ENCODE peak calls at places on chromosomes 16 and 17, in seven cellular contexts. T, C, M, S, K, Q and U are unnamed samples.
A peak's percentile ranks its signal among the peaks of the same experiment; 100 is the strongest.

GRCh38 chr17:39739020-39739884 is 1.5 kb downstream of the GRB7 start:
- DNase-seq in T (peak; percentile 88), C (no peak), M (peak; percentile 89), S (no peak), K (peak; percentile 54), Q (no peak), U (peak; percentile 93)

GRCh38 chr17:30576326-30576861 is 99.2 kb downstream of the GOSR1 start:
- DNase-seq in T (no peak), C (no peak), M (no peak), S (no peak), K (peak; percentile 42), Q (no peak), U (no peak)

GRCh38 chr17:2058521-2059124 is 3.7 kb downstream of the HIC1 start:
- DNase-seq in T (peak; percentile 94), C (peak; percentile 69), M (no peak), S (peak; percentile 87), K (peak; percentile 73), Q (peak; percentile 86), U (no peak)

GRCh38 chr17:27233059-27233458 is 60.9 kb upstream of the WSB1 start:
- DNase-seq in T (no peak), C (no peak), M (no peak), S (no peak), K (no peak), Q (no peak), U (no peak)

GRCh38 chr16:19167710-19168172 is 299 bp upstream of the SYT17 start:
- DNase-seq in T (peak; percentile 84), C (no peak), M (peak; percentile 71), S (peak; percentile 64), K (peak; percentile 58), Q (peak; percentile 31), U (peak; percentile 20)

GRCh38 chr17:14048169-14048568 is 21.1 kb upstream of the COX10 start:
- DNase-seq in T (no peak), C (no peak), M (no peak), S (no peak), K (no peak), Q (no peak), U (no peak)

GRCh38 chr16:83095926-83096692 is 469.3 kb downstream of the CDH13 start:
- DNase-seq in T (no peak), C (no peak), M (no peak), S (no peak), K (no peak), Q (no peak), U (no peak)

GRCh38 chr17:38693700-38694329 is 11.3 kb upstream of the MLLT6 start:
- DNase-seq in T (no peak), C (peak; percentile 89), M (peak; percentile 43), S (peak; percentile 93), K (peak; percentile 95), Q (peak; percentile 96), U (peak; percentile 77)

GRCh38 chr17:787641-788221 is 5.6 kb downstream of the MRM3 start:
- DNase-seq in T (no peak), C (no peak), M (no peak), S (no peak), K (no peak), Q (no peak), U (no peak)

GRCh38 chr16:53631236-53631635 is 72.4 kb downstream of the RPGRIP1L start:
- DNase-seq in T (no peak), C (no peak), M (no peak), S (no peak), K (no peak), Q (no peak), U (no peak)

GRCh38 chr16:53629151-53629550 is 74.5 kb downstream of the RPGRIP1L start:
- DNase-seq in T (no peak), C (no peak), M (no peak), S (no peak), K (no peak), Q (no peak), U (no peak)

GRCh38 chr16:53626816-53627215 is 76.8 kb downstream of the RPGRIP1L start:
- DNase-seq in T (no peak), C (no peak), M (no peak), S (no peak), K (no peak), Q (no peak), U (no peak)

GRCh38 chr16:53632526-53632925 is 71.1 kb downstream of the RPGRIP1L start:
- DNase-seq in T (no peak), C (no peak), M (no peak), S (no peak), K (no peak), Q (no peak), U (no peak)

DNA sequence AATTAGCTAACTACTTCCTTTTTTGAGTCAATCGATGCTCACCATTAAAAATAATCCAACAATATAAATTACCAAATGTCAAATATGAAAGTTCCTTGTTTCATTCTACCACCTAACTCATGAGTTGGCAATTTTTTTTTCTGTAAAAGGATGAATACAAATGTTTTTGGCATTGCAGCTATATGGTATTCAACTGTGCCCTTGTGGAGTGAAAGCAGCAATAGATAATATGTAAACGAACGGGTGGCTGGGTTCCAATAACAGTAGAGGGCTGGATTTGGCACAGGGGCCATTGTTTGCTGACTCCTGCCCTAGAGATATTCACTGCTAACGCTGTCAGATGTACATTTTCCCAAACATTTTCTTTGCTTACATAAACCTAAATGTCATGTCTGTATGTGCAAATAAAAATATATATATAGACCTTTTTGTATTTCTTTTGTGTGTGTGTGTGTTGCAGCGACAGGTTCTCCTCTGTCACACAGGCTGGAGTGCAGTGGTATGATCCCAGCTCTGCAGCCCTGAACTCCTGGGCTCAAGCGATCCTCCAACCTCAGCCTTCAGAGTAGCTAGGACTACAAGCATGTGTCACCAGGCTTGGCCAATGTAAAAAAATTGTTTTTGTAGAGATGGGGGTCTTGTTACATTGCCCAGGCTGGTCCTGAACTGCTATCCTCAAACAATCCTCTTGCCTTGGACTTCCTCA is 73.9 kb downstream of the RPGRIP1L start:
- DNase-seq in T (no peak), C (no peak), M (no peak), S (no peak), K (no peak), Q (no peak), U (no peak)
- TF ChIP-seq POLR2A in T (no peak), C (no peak), M (no peak), S (no peak), K (no peak), Q (no peak), U (no peak)

DNA sequence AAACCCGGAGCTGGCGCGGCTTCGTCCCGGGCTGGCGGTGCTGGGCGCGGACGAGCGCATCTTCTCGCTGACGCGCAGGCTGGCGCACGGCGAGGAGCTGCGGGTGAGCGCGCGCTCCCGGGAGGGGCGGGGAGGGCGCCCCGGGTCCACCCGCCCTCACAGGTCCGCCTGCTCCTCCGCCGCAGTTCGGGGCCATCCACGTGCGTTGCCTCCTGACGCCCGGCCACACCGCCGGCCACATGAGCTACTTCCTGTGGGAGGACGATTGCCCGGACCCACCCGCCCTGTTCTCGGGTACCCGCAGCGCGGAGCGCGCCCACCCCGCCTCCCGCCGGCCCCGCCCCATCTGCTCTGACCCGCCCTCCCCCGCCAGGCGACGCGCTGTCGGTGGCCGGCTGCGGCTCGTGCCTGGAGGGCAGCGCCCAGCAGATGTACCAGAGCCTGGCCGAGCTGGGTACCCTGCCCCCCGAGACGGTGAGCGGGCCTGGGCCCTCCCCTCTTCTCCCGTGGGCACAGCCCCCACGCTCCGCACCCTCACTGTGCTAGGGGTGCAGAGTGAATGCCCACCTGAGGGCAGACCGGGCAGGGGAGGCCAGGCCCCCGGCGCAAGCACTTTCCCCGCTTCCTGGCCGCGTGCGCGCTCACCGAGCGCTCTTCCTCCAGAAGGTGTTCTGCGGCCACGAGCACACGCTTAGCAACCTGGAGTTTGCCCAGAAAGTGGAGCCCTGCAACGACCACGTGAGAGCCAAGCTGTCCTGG is 1.4 kb downstream of the HAGHL start:
- DNase-seq in T (no peak), C (no peak), M (peak; percentile 50), S (peak; percentile 70), K (peak; percentile 78), Q (no peak), U (no peak)
- H3K4me3 ChIP-seq in T (peak overlapping the region; percentile 24), C (peak overlapping the region; percentile 46), M (peak overlapping the region; percentile 37), S (peak overlapping the region; percentile 40), K (peak overlapping the region; percentile 58), Q (peak overlapping the region; percentile 32), U (peak overlapping the region; percentile 61)

DNA sequence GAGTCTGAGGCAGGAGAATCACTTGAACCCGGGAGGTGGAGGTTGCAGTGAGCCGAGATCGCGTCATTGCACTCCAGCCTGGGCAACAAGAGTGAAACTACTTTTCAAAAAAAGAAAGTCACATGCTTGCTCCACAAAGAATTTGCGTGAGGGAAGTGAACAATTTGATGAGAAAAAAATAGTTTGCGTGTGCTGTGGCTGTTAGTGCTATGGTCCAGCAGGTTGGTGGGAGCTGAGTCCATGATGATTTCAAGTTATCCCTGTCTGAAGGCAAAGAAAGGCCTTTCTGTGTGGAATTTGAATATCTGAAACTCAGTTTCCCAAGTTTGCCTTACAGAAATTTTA is 21.0 kb downstream of the PRCD start:
- DNase-seq in T (no peak), C (no peak), M (no peak), S (no peak), K (no peak), Q (no peak), U (no peak)
- H3K4me1 ChIP-seq in T (peaks cover 2% of the 10 kb centered on the region), C (peaks cover 61% of the 10 kb centered on the region), M (no peaks in the 10 kb centered on the region), S (peaks cover 41% of the 10 kb centered on the region), K (peaks cover 33% of the 10 kb centered on the region), Q (peaks cover 26% of the 10 kb centered on the region), U (peaks cover 36% of the 10 kb centered on the region)

DNA sequence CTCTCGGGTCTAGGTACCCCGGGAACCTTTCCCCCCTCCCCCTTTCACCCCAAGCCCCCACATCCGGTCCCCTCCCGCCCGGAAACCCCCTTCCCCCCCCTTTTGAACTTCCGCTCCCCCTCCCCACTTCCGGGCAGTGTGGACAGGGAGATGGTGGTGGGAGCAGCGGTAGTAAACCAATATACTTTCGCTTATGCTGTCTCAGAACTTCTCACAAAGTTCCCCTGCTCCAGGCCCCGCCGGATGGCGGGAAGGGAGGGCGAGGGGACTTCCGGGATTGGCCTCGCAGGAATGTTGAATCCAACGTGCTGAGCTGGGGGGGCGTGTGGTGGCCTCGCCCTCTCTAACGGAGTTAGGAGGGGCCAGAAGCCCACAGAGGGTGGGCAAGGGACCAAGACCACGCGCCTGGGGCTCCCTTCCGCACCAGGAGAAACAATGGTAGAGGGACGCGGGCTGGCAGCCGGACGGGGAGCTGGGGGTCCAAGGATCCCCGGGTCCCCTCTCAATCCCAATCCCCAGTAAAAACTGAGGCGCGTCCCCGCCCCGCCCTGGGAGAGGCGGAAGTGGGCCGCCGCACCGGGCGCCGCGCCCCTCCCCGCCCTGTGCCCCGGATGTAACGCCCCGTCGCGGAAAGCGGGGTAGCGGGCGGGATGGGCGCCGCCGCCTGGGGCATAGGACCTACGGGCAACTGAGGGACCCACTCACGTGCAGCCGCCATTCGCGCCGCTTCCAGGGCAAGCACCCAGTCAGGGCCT is 742 bp downstream of the PFN1 start:
- DNase-seq in T (peak; percentile 74), C (no peak), M (peak; percentile 33), S (peak; percentile 76), K (peak; percentile 56), Q (peak; percentile 75), U (peak; percentile 42)
- TF ChIP-seq POLR2A in T (peak; percentile 66), C (no peak), M (no peak), S (no peak), K (no peak), Q (no peak), U (no peak)